ENCODE peak calls at places on chromosomes 16 and 17, in five cellular contexts. F is IMR-90, M is SK-N-SH, L is HepG2, V is K562. D is an unnamed sample.

GRCh38 chr16:79098897-79099296 is 501.6 kb downstream of the MAF start:
- DNase-seq in L (no peak), V (no peak), F (no peak), M (no peak), D (no peak)

GRCh38 chr17:36506249-36506826 is 19.9 kb downstream of the ZNHIT3 start:
- DNase-seq in M (no peak), L (peak; percentile 10), F (no peak), V (no peak), D (no peak)

GRCh38 chr17:39450051-39450450 is 1.0 kb downstream of the MED1 start:
- DNase-seq in M (no peak), V (no peak), F (no peak), L (peak; percentile 60), D (no peak)

GRCh38 chr17:7440823-7441174 is 1.5 kb downstream of the FGF11 start:
- DNase-seq in F (no peak), M (peak; percentile 72), V (peak; percentile 52), L (no peak), D (no peak)

GRCh38 chr17:72462396-72462795 is 341.6 kb downstream of the SOX9 start:
- DNase-seq in V (no peak), L (no peak), M (no peak), F (no peak), D (no peak)

GRCh38 chr16:74611721-74612120 is 4.8 kb upstream of the GLG1 start:
- DNase-seq in F (peak; percentile 95), M (no peak), V (no peak), L (no peak), D (no peak)

GRCh38 chr17:66313995-66314659 is 11.7 kb downstream of the PRKCA start:
- DNase-seq in L (no peak), V (no peak), M (peak; percentile 58), F (no peak), D (no peak)

GRCh38 chr17:45311406-45311761 is 5.4 kb downstream of the MAP3K14 start:
- DNase-seq in L (no peak), F (no peak), V (no peak), M (no peak), D (no peak)

GRCh38 chr16:79589495-79590134 is 10.9 kb downstream of the MAF start:
- DNase-seq in V (no peak), F (no peak), L (no peak), M (no peak), D (no peak)

GRCh38 chr17:50108556-50108955 is 13.4 kb downstream of the PDK2 start:
- DNase-seq in M (no peak), L (no peak), V (no peak), F (no peak), D (no peak)

GRCh38 chr16:72983728-72984350 is 64.1 kb downstream of the ZFHX3 start:
- DNase-seq in V (no peak), F (no peak), M (no peak), L (no peak), D (no peak)

GRCh38 chr16:78686601-78687000 is 587.1 kb downstream of the WWOX start:
- DNase-seq in V (no peak), M (no peak), L (no peak), F (no peak), D (no peak)

GRCh38 chr16:66426112-66427035 is 721 bp upstream of the BEAN1 start:
- DNase-seq in M (peak; percentile 61), V (no peak), L (no peak), F (no peak), D (no peak)

DNA sequence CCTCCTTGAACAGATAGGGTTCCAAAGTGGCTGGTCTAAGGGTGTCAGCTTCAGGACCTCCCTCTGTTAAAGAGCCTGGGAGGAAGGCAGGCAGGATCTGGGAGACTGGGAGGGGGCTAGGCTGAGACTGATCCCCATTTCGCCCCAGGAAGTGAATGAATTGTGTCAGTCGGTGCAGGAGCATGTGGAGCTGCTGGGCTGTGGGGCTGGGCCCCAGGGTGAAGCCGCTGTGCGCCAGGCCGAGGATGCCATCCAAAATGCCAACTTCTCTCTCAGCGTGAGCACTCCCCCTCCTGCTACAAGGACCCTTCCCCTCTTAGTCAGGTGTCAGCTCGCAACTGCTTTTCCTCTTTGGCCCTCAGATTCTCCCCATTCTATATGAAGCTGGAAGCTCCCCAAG is 6.1 kb downstream of the CARMIL2 start:
- DNase-seq in F (no peak), L (no peak), V (no peak), M (no peak), D (no peak)
- TF ChIP-seq MXI1 in F (no peak), L (no peak), V (no peak), M (no peak), D (no peak)

GRCh38 chr16:27238016-27238587 is 30.5 kb downstream of the NSMCE1 start:
- DNase-seq in F (no peak), M (no peak), V (peak; percentile 36), L (no peak), D (no peak)
- TF ChIP-seq MXI1 in F (no peak), M (no peak), V (no peak), L (no peak), D (no peak)

DNA sequence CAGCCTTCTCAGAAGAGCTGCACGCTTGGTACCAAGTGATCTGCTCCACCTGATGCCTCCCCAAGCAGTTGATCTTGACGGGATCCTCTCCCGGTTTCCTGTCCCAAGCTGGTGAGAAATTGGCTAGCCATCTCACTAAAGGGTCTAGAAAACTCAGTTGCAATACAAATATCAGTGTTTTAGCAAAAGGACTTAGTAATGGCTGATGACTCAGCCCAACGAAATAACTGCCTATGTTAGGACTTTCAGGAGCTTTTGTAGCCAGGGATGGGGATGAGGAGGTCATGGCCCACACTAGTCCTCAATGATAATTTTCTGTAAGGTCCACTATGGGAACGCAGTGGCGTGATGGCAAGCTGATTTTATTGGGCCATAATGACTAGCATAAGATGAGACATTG is 23.3 kb upstream of the ENGASE start:
- DNase-seq in M (no peak), F (peak; percentile 36), L (no peak), V (no peak), D (no peak)
- TF ChIP-seq MXI1 in M (no peak), F (no peak), L (no peak), V (no peak), D (no peak)

GRCh38 chr16:85623250-85623649 is 10.1 kb downstream of the GSE1 start:
- DNase-seq in L (no peak), F (no peak), V (no peak), M (no peak), D (no peak)

GRCh38 chr16:85623997-85624601 is 11.0 kb downstream of the GSE1 start:
- DNase-seq in F (no peak), V (no peak), L (no peak), M (no peak), D (no peak)

GRCh38 chr16:85620403-85620802 is 7.3 kb downstream of the GSE1 start:
- DNase-seq in M (no peak), F (no peak), V (peak; percentile 76), L (no peak), D (no peak)

GRCh38 chr16:85622683-85623082 is 9.6 kb downstream of the GSE1 start:
- DNase-seq in L (no peak), V (no peak), M (no peak), F (no peak), D (no peak)

DNA sequence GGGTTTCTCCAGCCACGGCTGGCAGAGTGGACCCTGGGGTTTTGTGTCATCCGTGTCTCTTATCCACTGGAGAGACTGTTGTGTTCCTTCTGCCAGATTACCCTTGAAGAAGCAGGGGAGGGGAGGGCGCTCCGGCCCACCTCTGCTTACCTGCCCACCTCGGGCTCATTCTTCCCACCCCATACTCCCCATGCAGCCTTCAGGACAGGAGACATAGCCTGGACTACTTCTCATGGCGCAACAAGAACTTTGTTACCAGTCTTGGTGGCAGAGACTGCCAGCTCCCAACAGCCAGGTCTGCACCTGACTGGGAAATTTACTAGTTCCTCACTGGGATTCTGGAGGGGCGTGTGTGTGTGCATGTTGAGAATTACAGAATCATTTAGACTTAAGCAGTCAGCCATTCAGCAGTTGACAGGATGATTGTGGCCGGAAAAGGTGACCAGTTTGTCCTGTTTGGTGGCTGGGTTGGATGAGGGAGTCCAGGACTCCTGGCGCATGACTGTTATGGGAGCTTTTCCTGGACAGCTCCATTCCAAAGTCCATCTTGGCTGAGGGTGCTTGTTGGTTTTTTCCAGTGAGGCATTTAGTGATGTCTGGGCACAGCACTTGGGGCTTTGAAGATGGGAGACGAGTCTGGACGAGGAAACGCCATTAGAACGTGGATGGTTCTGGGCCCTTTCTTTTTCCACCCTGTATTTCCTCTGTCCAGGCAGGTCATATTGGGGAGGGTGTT is 8.7 kb downstream of the GSE1 start:
- DNase-seq in M (no peak), F (no peak), V (no peak), L (peak; percentile 95), D (no peak)
- TF ChIP-seq MXI1 in M (no peak), F (no peak), V (no peak), L (peak; percentile 87), D (no peak)

GRCh38 chr17:81921531-81921862 is 3.5 kb upstream of the SIRT7 start:
- DNase-seq in L (no peak), M (no peak), F (no peak), V (no peak), D (no peak)

GRCh38 chr17:81924557-81925532 is 2.7 kb downstream of the MAFG start:
- DNase-seq in F (no peak), L (peak; percentile 56), V (peak; percentile 48), M (no peak), D (no peak)

GRCh38 chr17:81922566-81923301 is 4.8 kb upstream of the SIRT7 start:
- DNase-seq in L (no peak), F (no peak), V (peak; percentile 38), M (no peak), D (no peak)

GRCh38 chr17:81921996-81922565 is 4.1 kb upstream of the SIRT7 start:
- DNase-seq in F (no peak), L (no peak), M (no peak), V (peak; percentile 53), D (no peak)

GRCh38 chr17:81923302-81924260 is 4.0 kb downstream of the MAFG start:
- DNase-seq in F (peak; percentile 72), M (no peak), V (peak; percentile 88), L (no peak), D (no peak)
- TF ChIP-seq MXI1 in F (peak; percentile 80), M (no peak), V (peak; percentile 75), L (no peak), D (no peak)

D was measured in GM12878.